ENCODE peak calls at places on chromosomes 4 and X, in seven cellular contexts. J is mesendoderm, Q is mammary epithelial cell, V is psoas muscle, G is breast epithelium, I is testis, A is brain microvascular endothelial cell. Y is an unnamed sample.
A peak's percentile ranks its signal among the peaks of the same experiment; 100 is the strongest.

GRCh38 chr4:12703076-12703475 is 781.1 kb downstream of the RAB28 start:
- DNase-seq in J (no peak), Q (no peak), V (no peak), G (no peak), I (no peak), A (no peak), Y (no peak)

GRCh38 chrX:30735839-30736238 is 82.6 kb downstream of the GK start:
- DNase-seq in J (peak; percentile 64), Q (peak; percentile 47), V (peak; percentile 22), G (no peak), I (peak; percentile 87), A (peak; percentile 61), Y (peak; percentile 23)

GRCh38 chrX:47191331-47191730 is 2.3 kb upstream of the UBA1 start:
- DNase-seq in J (peak; percentile 30), Q (peak; percentile 66), V (no peak), G (no peak), I (no peak), A (no peak), Y (no peak)

GRCh38 chrX:70476934-70477733 is 32.5 kb downstream of the DLG3 start:
- DNase-seq in J (peak; percentile 59), Q (peak; percentile 31), V (peak; percentile 19), G (no peak), I (no peak), A (peak; percentile 60), Y (peak; percentile 58)

GRCh38 chr4:52713456-52713937 is 37.7 kb downstream of the ERVMER34-1 start:
- DNase-seq in J (peak; percentile 54), Q (no peak), V (no peak), G (no peak), I (peak; percentile 65), A (no peak), Y (no peak)

GRCh38 chr4:41144812-41145211 is 69.5 kb downstream of the APBB2 start:
- DNase-seq in J (no peak), Q (peak; percentile 68), V (no peak), G (no peak), I (no peak), A (no peak), Y (no peak)

GRCh38 chrX:153400146-153401132 is 711 bp downstream of the PNMA6E start:
- DNase-seq in J (peak; percentile 66), Q (no peak), V (peak; percentile 47), G (no peak), I (peak; percentile 46), A (no peak), Y (no peak)

GRCh38 chr4:91319869-91320268 is 983.9 kb upstream of the GRID2 start:
- DNase-seq in J (no peak), Q (no peak), V (no peak), G (no peak), I (no peak), A (no peak), Y (no peak)

GRCh38 chr4:16665942-16666586 is 232.4 kb downstream of the LDB2 start:
- DNase-seq in J (no peak), Q (no peak), V (no peak), G (no peak), I (no peak), A (no peak), Y (no peak)

GRCh38 chrX:1477801-1478458 is 25.2 kb upstream of the ASMTL start:
- DNase-seq in J (no peak), Q (no peak), V (no peak), G (no peak), I (no peak), A (no peak), Y (no peak)
- H3K27ac ChIP-seq in J (no peak overlapping the region), Q (no peak overlapping the region), V (no peak overlapping the region), G (no peak overlapping the region), I (no peak overlapping the region), A (no peak overlapping the region), Y (no peak overlapping the region)

GRCh38 chr4:25805255-25805860 is 57.4 kb downstream of the SEL1L3 start:
- DNase-seq in J (no peak), Q (no peak), V (no peak), G (no peak), I (no peak), A (no peak), Y (no peak)
- H3K36me3 ChIP-seq in J (no peaks in the 10 kb centered on the region), Q (no peaks in the 10 kb centered on the region), V (no peaks in the 10 kb centered on the region), G (no peaks in the 10 kb centered on the region), I (no peaks in the 10 kb centered on the region), A (no peaks in the 10 kb centered on the region), Y (no peaks in the 10 kb centered on the region)

DNA sequence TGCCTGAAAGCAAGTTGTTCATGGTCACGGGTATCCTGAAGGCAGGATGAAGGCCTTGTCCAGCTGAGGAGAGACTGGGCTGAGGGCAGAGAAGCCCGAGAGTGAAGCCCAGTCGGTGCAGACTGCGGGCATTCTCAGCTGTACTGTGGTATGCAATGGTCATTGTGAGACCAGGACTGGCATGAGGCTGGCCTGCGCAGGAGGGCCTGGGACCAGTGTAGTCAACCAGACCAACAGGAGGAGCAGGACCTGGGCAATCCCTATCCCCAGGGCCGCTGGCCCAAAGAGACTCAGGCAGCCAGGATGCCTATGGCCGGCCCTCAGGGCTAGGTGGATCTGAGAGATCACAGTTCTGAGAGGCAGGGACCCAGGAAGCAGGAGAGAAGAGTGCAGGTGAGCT is 81.6 kb downstream of the NYX start:
- DNase-seq in J (no peak), Q (no peak), V (no peak), G (no peak), I (no peak), A (no peak), Y (no peak)
- H3K27ac ChIP-seq in J (no peak overlapping the region), Q (no peak overlapping the region), V (no peak overlapping the region), G (no peak overlapping the region), I (no peak overlapping the region), A (no peak overlapping the region), Y (no peak overlapping the region)

GRCh38 chr4:3786196-3786869 is 20.1 kb downstream of the ADRA2C start:
- DNase-seq in J (no peak), Q (no peak), V (no peak), G (no peak), I (peak; percentile 70), A (no peak), Y (no peak)

GRCh38 chr4:3789587-3789986 is 23.4 kb downstream of the ADRA2C start:
- DNase-seq in J (no peak), Q (no peak), V (no peak), G (no peak), I (no peak), A (no peak), Y (no peak)

GRCh38 chr4:3787489-3788365 is 21.5 kb downstream of the ADRA2C start:
- DNase-seq in J (no peak), Q (no peak), V (no peak), G (no peak), I (no peak), A (no peak), Y (no peak)

GRCh38 chr4:3790006-3790561 is 23.9 kb downstream of the ADRA2C start:
- DNase-seq in J (no peak), Q (no peak), V (no peak), G (no peak), I (no peak), A (no peak), Y (no peak)

GRCh38 chr4:3788366-3788660 is 22.1 kb downstream of the ADRA2C start:
- DNase-seq in J (no peak), Q (no peak), V (no peak), G (no peak), I (no peak), A (no peak), Y (no peak)
- H3K36me3 ChIP-seq in J (no peaks in the 10 kb centered on the region), Q (no peaks in the 10 kb centered on the region), V (no peaks in the 10 kb centered on the region), G (no peaks in the 10 kb centered on the region), I (no peaks in the 10 kb centered on the region), A (no peaks in the 10 kb centered on the region), Y (no peaks in the 10 kb centered on the region)

DNA sequence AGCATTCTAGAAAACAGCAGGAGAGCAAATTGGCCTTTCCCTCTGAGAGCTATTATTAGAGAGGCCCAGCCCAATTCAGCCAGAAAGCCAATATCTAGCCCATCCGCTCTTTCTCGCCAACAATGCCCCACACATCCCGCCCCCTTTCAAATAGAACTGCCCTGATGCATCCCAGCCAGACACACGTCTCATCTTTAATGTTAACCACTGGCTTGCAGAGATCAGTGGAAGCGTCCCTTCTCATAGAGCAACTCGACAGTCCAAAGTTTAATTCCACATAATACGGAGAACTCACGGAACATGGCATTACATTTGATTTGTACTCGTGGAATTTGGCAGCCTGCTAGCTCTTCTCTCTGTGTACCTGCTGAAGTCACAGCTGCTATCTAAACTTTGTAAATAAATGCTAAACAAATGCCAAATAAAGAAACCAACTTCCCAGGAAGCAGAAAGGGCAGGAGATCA is 304.4 kb downstream of the DHX15 start:
- DNase-seq in J (no peak), Q (no peak), V (no peak), G (no peak), I (no peak), A (no peak), Y (no peak)
- H3K27ac ChIP-seq in J (no peak overlapping the region), Q (no peak overlapping the region), V (no peak overlapping the region), G (no peak overlapping the region), I (no peak overlapping the region), A (no peak overlapping the region), Y (no peak overlapping the region)

DNA sequence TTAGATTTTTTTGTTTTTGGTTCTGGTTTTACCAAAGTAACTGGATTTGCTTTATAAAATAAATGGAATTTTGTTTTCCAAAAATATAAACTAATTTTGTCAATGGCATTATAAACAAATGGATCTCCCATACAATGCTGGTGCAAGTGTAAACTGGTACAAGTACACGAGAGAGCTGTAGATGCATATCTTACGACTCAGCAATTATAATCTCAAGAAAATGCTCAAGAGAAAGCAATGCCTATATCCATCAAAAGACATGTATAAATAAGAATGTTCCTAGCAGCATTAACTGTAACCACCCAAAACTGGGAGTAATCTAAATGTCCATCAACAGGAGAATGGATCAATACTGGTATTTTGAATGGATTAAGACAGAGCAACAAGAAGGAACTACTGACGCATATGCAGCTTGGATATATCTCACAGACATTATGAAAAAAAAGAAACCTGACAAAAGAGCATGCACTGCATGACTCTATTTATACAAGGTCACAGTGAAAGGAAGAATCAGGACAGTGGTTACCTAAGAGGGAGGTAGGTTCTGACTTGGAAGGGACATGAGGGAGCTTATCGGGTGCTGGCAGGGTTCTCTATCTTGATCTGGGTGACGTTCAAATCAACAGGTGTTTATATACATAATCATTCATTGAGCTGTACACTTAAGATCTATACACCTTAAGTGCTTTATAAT is 9.5 kb downstream of the ADH5 start:
- DNase-seq in J (no peak), Q (no peak), V (no peak), G (no peak), I (no peak), A (no peak), Y (no peak)
- H3K36me3 ChIP-seq in J (peaks cover 4% of the 10 kb centered on the region), Q (peaks cover 71% of the 10 kb centered on the region), V (peaks cover 100% of the 10 kb centered on the region), G (no peaks in the 10 kb centered on the region), I (no peaks in the 10 kb centered on the region), A (peaks cover 68% of the 10 kb centered on the region), Y (no peaks in the 10 kb centered on the region)

DNA sequence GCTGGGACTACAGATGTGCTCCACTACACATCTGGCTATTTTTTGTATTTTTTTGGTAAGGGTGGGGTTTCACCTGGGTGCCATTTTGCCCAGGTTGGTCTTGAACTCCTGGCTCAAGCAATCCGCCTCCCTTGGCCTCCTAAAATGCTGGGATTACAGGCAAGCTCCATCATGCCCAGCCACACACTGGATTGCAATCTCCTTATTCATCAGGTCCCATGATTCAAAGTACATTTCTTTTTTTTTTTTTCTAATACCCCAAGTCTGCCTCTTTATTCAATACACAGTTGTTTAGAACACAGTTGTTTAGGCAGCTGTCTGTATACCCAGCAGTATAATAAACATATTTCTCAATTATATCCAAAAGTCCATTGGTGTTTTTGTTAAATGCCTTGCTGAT is 130.3 kb upstream of the ARSJ start:
- DNase-seq in J (no peak), Q (peak; percentile 19), V (no peak), G (no peak), I (no peak), A (no peak), Y (no peak)
- H3K27ac ChIP-seq in J (no peak overlapping the region), Q (no peak overlapping the region), V (no peak overlapping the region), G (no peak overlapping the region), I (no peak overlapping the region), A (no peak overlapping the region), Y (no peak overlapping the region)